ENCODE peak calls at places on chromosomes 1 and 21, in five cellular contexts. Z is GM06990, P is upper lobe of left lung, B is left ventricle myocardium inferior, I is lung. J is an unnamed sample.

GRCh38 chr1:215567491-215568286 is 585 bp downstream of the KCTD3 start:
- DNase-seq in Z (peak; percentile 78), P (peak; percentile 93), B (peak; percentile 30), I (no peak), J (peak; percentile 60)

GRCh38 chr1:47409311-47410085 is 6.6 kb upstream of the FOXE3 start:
- DNase-seq in Z (no peak), P (no peak), B (no peak), I (peak; percentile 33), J (no peak)

GRCh38 chr1:15799004-15799867 is 8.2 kb downstream of the UQCRHL start:
- DNase-seq in Z (no peak), P (no peak), B (peak; percentile 23), I (peak; percentile 88), J (no peak)

GRCh38 chr1:156492591-156493080 is 7.9 kb downstream of the MEF2D start:
- DNase-seq in Z (peak; percentile 77), P (no peak), B (peak; percentile 61), I (no peak), J (no peak)

GRCh38 chr1:213057264-213058059 is 6.4 kb downstream of the RPS6KC1 start:
- DNase-seq in Z (no peak), P (no peak), B (no peak), I (no peak), J (no peak)

GRCh38 chr1:198598796-198599321 is 40.0 kb upstream of the PTPRC start:
- DNase-seq in Z (peak; percentile 80), P (no peak), B (no peak), I (no peak), J (no peak)

GRCh38 chr1:222547944-222548671 is at the start of gene HHIPL2:
- DNase-seq in Z (no peak), P (no peak), B (no peak), I (no peak), J (no peak)

GRCh38 chr1:26021647-26022403 is at the start of gene EXTL1:
- DNase-seq in Z (no peak), P (peak; percentile 80), B (peak; percentile 82), I (no peak), J (no peak)

GRCh38 chr1:214966366-214966765 is 116.2 kb upstream of the KCNK2 start:
- DNase-seq in Z (no peak), P (no peak), B (no peak), I (no peak), J (no peak)

GRCh38 chr1:38076038-38076437 is 29.4 kb upstream of the POU3F1 start:
- DNase-seq in Z (no peak), P (no peak), B (no peak), I (no peak), J (no peak)

GRCh38 chr1:78101514-78101913 is 55.7 kb downstream of the GIPC2 start:
- DNase-seq in Z (no peak), P (no peak), B (no peak), I (peak; percentile 58), J (no peak)

GRCh38 chr21:18161841-18162240 is 82.8 kb upstream of the CHODL start:
- DNase-seq in Z (no peak), P (no peak), B (no peak), I (no peak), J (no peak)

GRCh38 chr21:39867198-39867650 is at the start of gene PCP4:
- DNase-seq in Z (no peak), P (no peak), B (no peak), I (peak; percentile 52), J (peak; percentile 34)

GRCh38 chr21:45590246-45590725 is 48.0 kb upstream of the SLC19A1 start:
- DNase-seq in Z (peak; percentile 39), P (peak; percentile 91), B (peak; percentile 72), I (peak; percentile 71), J (peak; percentile 61)

GRCh38 chr1:11061652-11062365 is 2.0 kb upstream of the SRM start:
- DNase-seq in Z (no peak), P (no peak), B (no peak), I (no peak), J (no peak)

GRCh38 chr1:236345728-236346127 is 48.4 kb upstream of the EDARADD start:
- DNase-seq in Z (no peak), P (no peak), B (no peak), I (no peak), J (no peak)

GRCh38 chr1:23194119-23194984 is 22.9 kb downstream of the HTR1D start:
- DNase-seq in Z (no peak), P (no peak), B (no peak), I (no peak), J (no peak)

GRCh38 chr21:35475006-35475405 is 425.9 kb upstream of the RUNX1 start:
- DNase-seq in Z (no peak), P (no peak), B (no peak), I (no peak), J (no peak)

GRCh38 chr21:37413553-37414291 is 47.1 kb downstream of the DYRK1A start:
- DNase-seq in Z (no peak), P (no peak), B (no peak), I (no peak), J (no peak)

GRCh38 chr1:10128081-10128765 is 82.1 kb upstream of the KIF1B start:
- DNase-seq in Z (no peak), P (no peak), B (no peak), I (no peak), J (no peak)

GRCh38 chr1:59768752-59769411 is 45.9 kb upstream of the HOOK1 start:
- DNase-seq in Z (no peak), P (no peak), B (no peak), I (no peak), J (no peak)
- H3K4me3 ChIP-seq in Z (no peak overlapping the region), P (no peak overlapping the region), B (no peak overlapping the region), I (no peak overlapping the region), J (no peak overlapping the region)

GRCh38 chr1:58900401-58900800 is 116.6 kb upstream of the JUN start:
- DNase-seq in Z (no peak), P (no peak), B (no peak), I (no peak), J (no peak)

GRCh38 chr1:58902830-58903229 is 119.0 kb upstream of the JUN start:
- DNase-seq in Z (no peak), P (no peak), B (no peak), I (no peak), J (no peak)

GRCh38 chr1:58898739-58899580 is 115.1 kb upstream of the JUN start:
- DNase-seq in Z (no peak), P (no peak), B (peak; percentile 67), I (no peak), J (peak; percentile 75)

GRCh38 chr1:58901008-58901407 is 117.2 kb upstream of the JUN start:
- DNase-seq in Z (no peak), P (no peak), B (no peak), I (no peak), J (no peak)

GRCh38 chr1:58899581-58900271 is 115.9 kb upstream of the JUN start:
- DNase-seq in Z (no peak), P (peak; percentile 26), B (no peak), I (no peak), J (no peak)
- H3K4me3 ChIP-seq in Z (no peak overlapping the region), P (no peak overlapping the region), B (no peak overlapping the region), I (no peak overlapping the region), J (no peak overlapping the region)

GRCh38 chr1:211129790-211130189 is 4.2 kb downstream of the KCNH1 start:
- DNase-seq in Z (no peak), P (no peak), B (no peak), I (no peak), J (no peak)

GRCh38 chr1:211135342-211135950 is 1.5 kb upstream of the KCNH1 start:
- DNase-seq in Z (peak; percentile 24), P (no peak), B (no peak), I (no peak), J (no peak)

GRCh38 chr1:211133841-211134669 is at the start of gene KCNH1:
- DNase-seq in Z (peak; percentile 83), P (peak; percentile 94), B (peak; percentile 67), I (peak; percentile 59), J (peak; percentile 45)

GRCh38 chr1:211132681-211133392 is 1.1 kb downstream of the KCNH1 start:
- DNase-seq in Z (no peak), P (no peak), B (no peak), I (no peak), J (no peak)

DNA sequence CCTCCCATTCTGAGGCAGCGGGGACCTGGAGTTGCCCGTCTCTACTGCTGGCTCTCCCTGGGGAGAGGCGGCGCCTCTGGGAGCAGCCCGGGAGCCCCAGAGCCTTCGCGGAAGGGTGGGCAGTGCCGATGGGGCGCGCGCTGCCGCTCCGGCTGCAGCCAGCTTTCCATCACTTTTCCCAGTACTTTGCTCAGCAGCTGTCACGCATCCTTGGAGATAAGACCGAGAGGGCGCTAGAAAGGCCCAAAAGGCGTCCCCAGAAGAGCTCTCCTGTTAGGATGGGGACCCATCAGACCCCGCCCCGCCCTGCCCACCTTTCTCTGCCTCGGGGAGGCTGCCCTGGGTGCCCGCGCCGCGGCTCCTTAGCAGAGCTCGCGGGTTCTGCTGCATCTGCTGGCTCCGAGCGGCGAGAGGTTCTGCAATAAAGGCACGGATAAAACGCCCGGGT is 531 bp downstream of the KCNH1 start:
- DNase-seq in Z (peak; percentile 9), P (peak; percentile 73), B (no peak), I (no peak), J (no peak)
- H3K4me3 ChIP-seq in Z (no peak overlapping the region), P (peak overlapping the region; percentile 42), B (peak overlapping the region; percentile 64), I (no peak overlapping the region), J (peak overlapping the region; percentile 30)

GRCh38 chr1:97461782-97462181 is 459.1 kb downstream of the DPYD start:
- DNase-seq in Z (peak; percentile 39), P (no peak), B (no peak), I (no peak), J (no peak)

GRCh38 chr1:97451944-97452343 is 468.9 kb downstream of the DPYD start:
- DNase-seq in Z (no peak), P (no peak), B (no peak), I (no peak), J (no peak)

GRCh38 chr1:97457446-97458089 is 463.3 kb downstream of the DPYD start:
- DNase-seq in Z (no peak), P (no peak), B (no peak), I (no peak), J (no peak)
- H3K4me3 ChIP-seq in Z (no peak overlapping the region), P (no peak overlapping the region), B (no peak overlapping the region), I (no peak overlapping the region), J (no peak overlapping the region)

DNA sequence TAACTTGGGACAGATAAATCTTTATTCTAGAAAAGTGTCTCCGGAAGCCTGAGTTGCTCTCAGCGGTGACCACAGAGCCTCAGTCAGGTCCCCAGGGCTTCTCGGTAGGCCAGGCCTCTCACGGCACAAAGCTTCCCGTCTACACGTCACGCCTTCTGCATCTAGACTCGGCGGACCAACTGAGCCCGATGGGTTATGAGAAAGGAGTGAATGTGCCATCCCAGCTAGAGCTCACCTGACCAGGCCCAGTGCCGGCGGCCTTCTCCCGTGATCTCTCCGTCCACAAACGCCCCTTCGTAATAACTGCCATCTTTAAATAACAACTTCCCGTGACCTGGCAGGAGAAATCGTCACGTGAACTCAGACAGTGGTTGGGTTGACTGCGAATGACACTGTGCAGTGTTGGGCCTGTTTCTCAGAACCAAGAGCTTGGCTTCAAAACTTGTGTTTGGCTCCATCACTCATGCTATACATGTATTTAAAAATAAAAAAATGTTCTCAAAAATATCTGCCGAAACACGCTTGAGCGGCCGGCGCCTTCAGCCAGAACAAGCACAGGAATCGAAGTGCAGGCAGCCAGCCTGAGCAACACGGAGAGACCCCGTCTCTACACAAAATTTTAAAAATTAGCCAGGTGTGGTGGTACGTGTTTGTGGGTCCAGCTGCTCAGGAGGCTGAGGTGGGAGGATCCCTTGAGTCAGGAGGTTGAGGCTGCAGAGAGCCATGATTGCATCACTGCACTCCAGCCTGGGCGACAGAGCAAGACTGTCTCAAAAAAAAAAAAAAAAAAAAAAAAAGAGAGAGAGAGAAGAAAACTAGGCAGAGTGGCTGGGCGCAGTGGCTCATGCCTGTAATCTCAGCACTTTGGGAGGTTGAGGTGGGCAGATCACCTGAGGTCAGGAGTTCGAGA is 3.1 kb downstream of the MORN1 start:
- DNase-seq in Z (peak; percentile 65), P (no peak), B (peak; percentile 8), I (no peak), J (peak; percentile 18)
- H3K4me3 ChIP-seq in Z (peak overlapping the region; percentile 65), P (no peak overlapping the region), B (no peak overlapping the region), I (no peak overlapping the region), J (no peak overlapping the region)

J was measured in pancreas.